ENCODE peak calls at places on chromosome 20, in six cellular contexts. A is HepG2, H is upper lobe of left lung, G is A549, O is K562, I is GM12878. S is an unnamed sample.
A peak's percentile ranks its signal among the peaks of the same experiment; 100 is the strongest.

GRCh38 chr20:47724910-47725247 is 60.4 kb downstream of the SULF2 start:
- ATAC-seq in A (peak; percentile 7), G (no peak), O (no peak), H (no peak), I (no peak), S (no peak)

GRCh38 chr20:32251470-32251869 is 26.0 kb upstream of the KIF3B start:
- ATAC-seq in A (peak; percentile 59), O (peak; percentile 23), G (peak; percentile 18), I (no peak), H (no peak), S (no peak)

GRCh38 chr20:62321521-62321948 is 18.7 kb downstream of the ADRM1 start:
- ATAC-seq in O (peak; percentile 92), G (peak; percentile 30), A (peak; percentile 18), H (no peak), I (peak; percentile 65), S (peak; percentile 52)

GRCh38 chr20:22763257-22763906 is 179.0 kb upstream of the FOXA2 start:
- ATAC-seq in I (no peak), A (no peak), O (no peak), H (peak; percentile 38), G (peak; percentile 88), S (peak; percentile 46)

GRCh38 chr20:25233016-25233772 is 14.7 kb upstream of the PYGB start:
- ATAC-seq in I (no peak), H (peak; percentile 57), O (peak; percentile 14), G (peak; percentile 70), A (peak; percentile 82), S (peak; percentile 21)

GRCh38 chr20:23147964-23148720 is 62.0 kb upstream of the CD93 start:
- ATAC-seq in H (peak; percentile 81), A (peak; percentile 80), I (peak; percentile 84), G (peak; percentile 56), O (peak; percentile 84), S (peak; percentile 54)

GRCh38 chr20:20737158-20737557 is 24.7 kb upstream of the RALGAPA2 start:
- ATAC-seq in A (no peak), H (no peak), G (no peak), O (no peak), I (peak; percentile 16), S (no peak)

GRCh38 chr20:16514145-16514544 is 59.1 kb downstream of the KIF16B start:
- ATAC-seq in A (no peak), H (peak; percentile 80), G (no peak), O (no peak), I (no peak), S (peak; percentile 46)

GRCh38 chr20:49028684-49029083 is 17.4 kb upstream of the CSE1L start:
- ATAC-seq in G (peak; percentile 92), I (peak; percentile 64), O (peak; percentile 87), A (peak; percentile 84), H (no peak), S (no peak)

GRCh38 chr20:54340667-54341081 is 132.8 kb downstream of the PFDN4 start:
- ATAC-seq in I (no peak), H (no peak), A (no peak), O (no peak), G (no peak), S (no peak)

GRCh38 chr20:35018578-35019371 is 63.1 kb downstream of the MYH7B start:
- ATAC-seq in O (no peak), G (no peak), I (no peak), H (no peak), A (no peak), S (no peak)

GRCh38 chr20:34124469-34125249 is 12.6 kb upstream of the EIF2S2 start:
- ATAC-seq in G (peak; percentile 13), I (peak; percentile 98), H (no peak), O (peak; percentile 37), A (peak; percentile 71), S (no peak)

GRCh38 chr20:39627765-39628164 is 665.6 kb downstream of the DHX35 start:
- ATAC-seq in H (no peak), G (no peak), A (no peak), O (no peak), I (no peak), S (peak; percentile 57)

GRCh38 chr20:7106910-7107309 is 339.4 kb downstream of the BMP2 start:
- ATAC-seq in G (no peak), A (no peak), H (no peak), I (no peak), O (no peak), S (no peak)

GRCh38 chr20:62031462-62032092 is 34.1 kb downstream of the TAF4 start:
- ATAC-seq in H (no peak), G (no peak), O (peak; percentile 12), I (no peak), A (peak; percentile 6), S (no peak)

GRCh38 chr20:44746367-44747165 is 901 bp downstream of the KCNK15 start:
- ATAC-seq in I (no peak), O (no peak), A (no peak), H (no peak), G (no peak), S (no peak)

GRCh38 chr20:44092551-44093248 is 94.3 kb downstream of the JPH2 start:
- ATAC-seq in H (no peak), A (peak; percentile 52), O (peak; percentile 75), G (peak; percentile 66), I (peak; percentile 81), S (no peak)

GRCh38 chr20:1885940-1886693 is 9.1 kb upstream of the SIRPA start:
- ATAC-seq in O (no peak), A (no peak), I (no peak), G (no peak), H (no peak), S (no peak)

GRCh38 chr20:1885254-1885653 is 10.0 kb upstream of the SIRPA start:
- ATAC-seq in O (no peak), H (no peak), A (no peak), G (no peak), I (no peak), S (no peak)

GRCh38 chr20:1887756-1888155 is 7.5 kb upstream of the SIRPA start:
- ATAC-seq in O (no peak), A (no peak), G (no peak), I (no peak), H (no peak), S (no peak)

GRCh38 chr20:1888796-1889463 is 6.3 kb upstream of the SIRPA start:
- ATAC-seq in G (no peak), I (peak; percentile 37), A (peak; percentile 59), H (peak; percentile 56), O (no peak), S (peak; percentile 59)

DNA sequence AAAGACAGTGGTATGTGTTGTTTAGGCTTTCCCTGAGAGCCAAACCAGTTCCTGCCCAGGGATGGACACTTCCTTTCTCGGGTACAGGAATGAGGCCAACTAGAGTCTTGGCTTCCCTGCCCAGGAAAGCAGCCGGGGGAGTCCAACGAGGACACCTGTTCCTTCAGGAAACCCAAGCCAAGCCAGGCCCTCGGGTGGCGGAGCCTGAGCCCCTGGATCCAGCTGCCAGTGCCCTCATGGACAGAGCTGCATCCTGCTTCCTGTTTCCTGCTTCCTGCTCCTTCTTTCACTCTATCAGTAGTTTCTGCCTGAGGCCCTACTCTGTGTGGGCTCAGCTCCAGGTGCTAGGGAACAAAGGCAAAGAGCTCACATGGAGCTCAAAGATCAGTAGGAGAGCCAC is 7.9 kb upstream of the SIRPA start:
- ATAC-seq in H (no peak), O (no peak), A (no peak), I (no peak), G (no peak), S (no peak)
- H3K4me1 ChIP-seq in H (no peaks in the 10 kb centered on the region), O (no peaks in the 10 kb centered on the region), A (peaks cover 74% of the 10 kb centered on the region), I (peaks cover 5% of the 10 kb centered on the region), G (peaks cover 7% of the 10 kb centered on the region), S (no peaks in the 10 kb centered on the region)

GRCh38 chr20:56903421-56903820 is 274.3 kb downstream of the TFAP2C start:
- ATAC-seq in H (no peak), A (no peak), I (no peak), O (no peak), G (no peak), S (no peak)

GRCh38 chr20:56900252-56900651 is 271.1 kb downstream of the TFAP2C start:
- ATAC-seq in A (no peak), O (no peak), H (no peak), I (no peak), G (no peak), S (no peak)

GRCh38 chr20:56897318-56897962 is 268.3 kb downstream of the TFAP2C start:
- ATAC-seq in G (peak; percentile 47), A (no peak), O (no peak), H (no peak), I (no peak), S (no peak)

GRCh38 chr20:56896447-56896846 is 267.3 kb downstream of the TFAP2C start:
- ATAC-seq in H (no peak), G (no peak), O (no peak), I (no peak), A (no peak), S (no peak)

GRCh38 chr20:56899495-56899894 is 270.4 kb downstream of the TFAP2C start:
- ATAC-seq in I (no peak), H (no peak), O (no peak), A (no peak), G (no peak), S (no peak)
- TF ChIP-seq EP300 in I (no peak), H (no peak), O (no peak), A (no peak), G (no peak), S (no peak)

GRCh38 chr20:13580725-13581124 is 58.0 kb downstream of the TASP1 start:
- ATAC-seq in O (no peak), H (no peak), I (no peak), A (no peak), G (no peak), S (no peak)

GRCh38 chr20:13586133-13586532 is 52.6 kb downstream of the TASP1 start:
- ATAC-seq in I (no peak), A (no peak), H (no peak), O (no peak), G (no peak), S (no peak)

GRCh38 chr20:13587370-13587769 is 51.4 kb downstream of the TASP1 start:
- ATAC-seq in G (no peak), O (no peak), A (peak; percentile 63), H (no peak), I (no peak), S (no peak)

GRCh38 chr20:13581451-13581850 is 57.3 kb downstream of the TASP1 start:
- ATAC-seq in I (no peak), A (no peak), H (no peak), G (no peak), O (no peak), S (no peak)
- H3K4me1 ChIP-seq in I (no peaks in the 10 kb centered on the region), A (no peaks in the 10 kb centered on the region), H (no peaks in the 10 kb centered on the region), G (no peaks in the 10 kb centered on the region), O (no peaks in the 10 kb centered on the region), S (no peaks in the 10 kb centered on the region)

GRCh38 chr20:50460115-50460607 is 50.0 kb upstream of the PTPN1 start:
- ATAC-seq in A (peak; percentile 19), H (no peak), O (peak; percentile 56), G (no peak), I (peak; percentile 7), S (peak; percentile 2)

GRCh38 chr20:50459124-50459918 is 50.9 kb upstream of the PTPN1 start:
- ATAC-seq in G (no peak), H (no peak), O (no peak), I (no peak), A (no peak), S (no peak)

GRCh38 chr20:50464026-50464724 is 46.0 kb upstream of the PTPN1 start:
- ATAC-seq in O (peak; percentile 85), A (peak; percentile 76), G (peak; percentile 78), I (peak; percentile 89), H (peak; percentile 89), S (peak; percentile 64)

GRCh38 chr20:50462093-50462685 is 48.0 kb upstream of the PTPN1 start:
- ATAC-seq in I (no peak), A (no peak), G (no peak), O (no peak), H (no peak), S (peak; percentile 11)

GRCh38 chr20:50460608-50461268 is 49.4 kb upstream of the PTPN1 start:
- ATAC-seq in A (peak; percentile 85), H (peak; percentile 95), I (peak; percentile 92), G (peak; percentile 83), O (peak; percentile 96), S (peak; percentile 86)
- TF ChIP-seq EP300 in A (peak; percentile 56), H (no peak), I (no peak), G (no peak), O (no peak), S (no peak)

S was measured in gastroesophageal sphincter.